ENCODE peak calls at places on chromosomes 16 and 17, in five cellular contexts. M is coronary artery, Q is HAP-1, I is pancreas, R is BJ. U is an unnamed sample.

GRCh38 chr17:27276653-27277156 is 17.2 kb upstream of the WSB1 start:
- DNase-seq in Q (peak; percentile 82), I (no peak), R (no peak), M (no peak), U (no peak)

GRCh38 chr17:33927732-33928133 is 327.4 kb upstream of the CCL2 start:
- DNase-seq in M (no peak), Q (no peak), I (no peak), R (no peak), U (peak; percentile 46)

GRCh38 chr17:32819035-32819434 is 57.9 kb downstream of the MYO1D start:
- DNase-seq in M (no peak), Q (no peak), R (peak; percentile 31), I (no peak), U (peak; percentile 59)

GRCh38 chr16:57791156-57791902 is 11.0 kb downstream of the KIFC3 start:
- DNase-seq in R (no peak), I (no peak), M (no peak), Q (no peak), U (no peak)

GRCh38 chr17:19345067-19345460 is 17.5 kb downstream of the B9D1 start:
- DNase-seq in R (no peak), I (peak; percentile 47), M (peak; percentile 66), Q (no peak), U (no peak)

GRCh38 chr17:76689859-76690258 is 20.9 kb downstream of the MXRA7 start:
- DNase-seq in M (no peak), I (no peak), Q (no peak), R (no peak), U (peak; percentile 84)

GRCh38 chr16:86157616-86158247 is 258.8 kb downstream of the IRF8 start:
- DNase-seq in Q (no peak), R (no peak), I (no peak), M (no peak), U (no peak)

GRCh38 chr17:1628856-1629646 is 417 bp upstream of the SLC43A2 start:
- DNase-seq in Q (peak; percentile 99), M (peak; percentile 97), I (peak; percentile 94), R (peak; percentile 56), U (peak; percentile 77)

GRCh38 chr17:60155815-60156214 is 6.0 kb downstream of the CA4 start:
- DNase-seq in Q (no peak), R (no peak), I (no peak), M (no peak), U (no peak)

GRCh38 chr17:48382989-48383388 is 47.0 kb downstream of the SKAP1 start:
- DNase-seq in M (no peak), R (no peak), Q (no peak), I (no peak), U (no peak)

GRCh38 chr16:63702981-63703590 is 1418.8 kb downstream of the CDH11 start:
- DNase-seq in Q (no peak), R (no peak), I (peak; percentile 61), M (no peak), U (no peak)

GRCh38 chr16:88619859-88620655 is 18.3 kb upstream of the IL17C start:
- DNase-seq in M (no peak), Q (no peak), R (no peak), I (no peak), U (peak; percentile 12)

GRCh38 chr16:74026373-74027281 is 270.0 kb upstream of the PSMD7 start:
- DNase-seq in R (no peak), I (no peak), Q (no peak), M (no peak), U (no peak)

GRCh38 chr17:66983414-66984021 is 19.0 kb downstream of the CACNG4 start:
- DNase-seq in M (no peak), Q (no peak), I (no peak), R (no peak), U (no peak)

GRCh38 chr17:12133183-12133582 is 112.5 kb downstream of the MAP2K4 start:
- DNase-seq in I (no peak), Q (no peak), M (no peak), R (no peak), U (no peak)

GRCh38 chr17:2697611-2698162 is 13.9 kb downstream of the CLUH start:
- DNase-seq in Q (peak; percentile 6), R (no peak), I (peak; percentile 50), M (peak; percentile 70), U (no peak)

GRCh38 chr17:29906969-29907368 is 23.1 kb downstream of the SSH2 start:
- DNase-seq in Q (no peak), R (no peak), I (no peak), M (no peak), U (no peak)

GRCh38 chr17:29905879-29906167 is 24.2 kb downstream of the SSH2 start:
- DNase-seq in I (no peak), R (no peak), Q (no peak), M (no peak), U (no peak)

GRCh38 chr17:29914819-29915537 is 15.1 kb downstream of the SSH2 start:
- DNase-seq in R (no peak), M (no peak), I (no peak), Q (peak; percentile 39), U (no peak)

GRCh38 chr17:29909604-29910003 is 20.4 kb downstream of the SSH2 start:
- DNase-seq in I (no peak), M (no peak), R (no peak), Q (no peak), U (peak; percentile 15)

DNA sequence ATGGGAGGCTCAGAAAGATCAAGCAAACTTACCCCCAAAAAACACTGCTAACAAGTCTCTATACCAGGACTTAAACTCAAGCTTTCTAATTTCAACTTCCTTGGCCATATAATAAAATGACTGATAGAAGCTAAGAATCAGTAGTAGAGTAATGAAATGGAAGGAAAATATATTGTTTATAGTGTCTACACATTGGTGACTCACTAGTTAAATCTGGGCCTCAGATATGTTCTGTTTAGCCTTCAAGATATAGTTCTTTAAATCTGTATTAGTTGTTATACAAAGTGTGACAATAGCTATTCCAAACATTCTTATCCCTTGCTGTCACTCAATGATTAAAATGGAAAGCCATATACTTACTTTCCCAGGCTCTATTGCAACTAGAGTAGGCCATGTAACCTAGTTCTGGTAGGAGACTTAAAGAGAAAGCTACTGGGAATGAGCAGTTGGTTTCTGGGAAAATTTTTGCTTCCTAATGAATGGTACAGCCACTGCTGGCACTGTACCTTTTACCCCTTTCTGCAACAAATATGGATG is 18.3 kb downstream of the SSH2 start:
- DNase-seq in I (no peak), Q (no peak), R (no peak), M (no peak), U (no peak)
- H3K4me3 ChIP-seq in I (no peak overlapping the region), Q (no peak overlapping the region), R (no peak overlapping the region), M (no peak overlapping the region), U (no peak overlapping the region)

GRCh38 chr16:4680673-4681470 is 12.5 kb upstream of the NUDT16L1 start:
- DNase-seq in R (no peak), Q (no peak), M (no peak), I (peak; percentile 55), U (no peak)

GRCh38 chr16:4678596-4678995 is 14.8 kb upstream of the NUDT16L1 start:
- DNase-seq in M (no peak), R (no peak), I (no peak), Q (no peak), U (no peak)

GRCh38 chr16:4681471-4682083 is 11.8 kb upstream of the NUDT16L1 start:
- DNase-seq in M (no peak), R (no peak), Q (no peak), I (no peak), U (no peak)

GRCh38 chr16:4679156-4679853 is 14.1 kb upstream of the NUDT16L1 start:
- DNase-seq in M (no peak), R (no peak), I (peak; percentile 76), Q (no peak), U (no peak)

DNA sequence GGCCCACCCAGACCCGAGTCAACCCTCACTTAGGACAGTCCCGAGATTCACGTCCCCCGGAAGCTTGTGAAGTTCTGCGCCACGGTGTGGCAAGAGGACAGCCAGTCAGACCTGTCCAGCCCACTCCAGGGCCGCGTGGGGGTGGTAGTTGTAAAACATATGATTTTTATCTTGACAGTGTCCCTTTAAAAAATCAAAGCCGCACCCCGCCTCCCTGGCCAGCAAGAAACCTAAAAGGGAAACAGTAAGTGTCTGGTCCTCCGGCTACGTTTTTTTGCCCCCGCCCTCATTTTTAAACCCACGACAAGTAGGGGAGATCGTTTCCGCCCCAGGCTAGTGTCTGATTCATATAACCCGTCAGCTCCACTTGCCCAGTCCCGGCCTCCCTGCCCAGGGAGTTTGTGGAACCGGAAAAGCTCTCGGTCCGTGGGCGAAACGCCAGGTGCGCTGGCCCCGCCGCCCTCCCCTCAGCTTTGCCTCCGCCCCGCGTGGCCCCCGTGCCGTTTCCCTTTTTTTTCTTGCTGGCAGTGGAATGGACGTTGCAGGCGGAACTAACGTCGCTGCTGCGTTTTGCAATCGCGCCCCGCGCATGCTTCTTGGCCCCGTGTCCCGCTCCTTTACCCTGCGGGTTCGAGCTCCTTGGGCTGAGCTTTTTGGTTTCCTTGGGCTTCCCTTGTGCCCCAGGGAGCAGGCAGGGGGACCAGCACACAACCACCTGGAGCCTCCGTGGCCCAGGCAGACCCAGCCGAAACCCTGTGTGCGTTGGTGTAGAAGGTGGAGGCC is 13.3 kb upstream of the NUDT16L1 start:
- DNase-seq in M (no peak), I (peak; percentile 70), Q (no peak), R (no peak), U (peak; percentile 91)
- H3K4me3 ChIP-seq in M (peak overlapping the region; percentile 27), I (no peak overlapping the region), Q (no peak overlapping the region), R (no peak overlapping the region), U (peak overlapping the region; percentile 44)

GRCh38 chr17:64657610-64658125 is 4.4 kb downstream of the SMURF2 start:
- DNase-seq in R (no peak), Q (no peak), I (no peak), M (no peak), U (no peak)

GRCh38 chr17:64651889-64652288 is 10.2 kb downstream of the SMURF2 start:
- DNase-seq in Q (no peak), R (no peak), I (no peak), M (no peak), U (no peak)

GRCh38 chr17:64655704-64656103 is 6.4 kb downstream of the SMURF2 start:
- DNase-seq in R (no peak), M (no peak), I (no peak), Q (no peak), U (no peak)

GRCh38 chr17:64653985-64654355 is 8.1 kb downstream of the SMURF2 start:
- DNase-seq in M (no peak), Q (no peak), R (no peak), I (no peak), U (peak; percentile 35)

DNA sequence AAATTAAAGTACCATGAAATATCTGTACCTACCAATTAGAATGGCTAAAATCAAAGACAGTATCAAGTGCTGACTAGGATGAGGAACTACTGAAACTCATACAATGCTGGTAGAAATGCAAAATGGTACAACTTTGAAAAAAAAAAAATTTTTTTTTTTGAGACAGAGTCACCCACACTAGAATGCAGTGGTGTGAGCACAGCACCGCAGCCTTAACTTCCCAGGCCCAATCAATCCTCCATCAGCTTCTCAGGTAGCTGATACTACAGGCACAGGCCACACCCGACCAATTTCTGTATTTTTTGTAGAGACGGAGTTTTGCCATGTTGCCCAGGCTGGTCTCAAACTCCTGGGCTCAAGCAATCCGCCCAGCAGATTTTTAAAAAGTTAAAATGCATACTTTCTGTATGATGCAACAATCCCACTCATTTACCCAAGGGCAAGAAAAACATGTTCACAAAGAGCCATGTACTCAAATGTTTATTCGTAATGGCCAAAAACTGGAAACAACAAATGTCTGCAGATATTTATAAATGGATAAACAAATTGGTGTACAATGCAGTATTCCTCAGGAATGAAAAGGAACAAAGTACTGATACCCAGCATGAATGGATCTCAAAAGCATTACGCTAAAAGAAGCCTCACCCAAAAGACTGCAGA is 8.7 kb downstream of the SMURF2 start:
- DNase-seq in M (no peak), R (no peak), I (no peak), Q (no peak), U (peak; percentile 49)
- H3K4me3 ChIP-seq in M (no peak overlapping the region), R (no peak overlapping the region), I (no peak overlapping the region), Q (no peak overlapping the region), U (no peak overlapping the region)

DNA sequence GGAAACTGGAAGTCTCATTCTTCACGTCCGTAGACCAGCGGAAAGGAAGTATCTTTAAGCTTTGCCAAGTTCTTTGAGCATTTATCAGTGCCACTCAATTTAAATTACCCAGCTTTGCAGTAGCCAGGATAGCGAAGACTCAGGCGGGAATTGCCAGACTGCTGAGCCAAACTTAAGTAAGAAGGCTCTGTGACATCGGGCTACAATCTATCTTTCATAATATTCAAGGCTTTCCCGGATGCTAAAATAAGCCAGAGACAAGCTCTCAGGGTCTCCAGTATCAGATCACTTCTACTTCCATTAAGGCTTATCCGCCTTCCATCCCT is 436 bp upstream of the BRIP1 start:
- DNase-seq in Q (no peak), I (no peak), M (no peak), R (no peak), U (no peak)
- H3K4me3 ChIP-seq in Q (peak overlapping the region; percentile 55), I (peak overlapping the region; percentile 54), M (peak overlapping the region; percentile 75), R (peak overlapping the region; percentile 72), U (peak overlapping the region; percentile 83)